ENCODE peak calls at places on chromosomes 3 and 15, in eight cellular contexts. M is CD8-positive, alpha-beta T cell; T is uterus; O is GM23338; P is mammary epithelial cell; G is lung; D is HCT116; E is H1. A is an unnamed sample. For H3K27me3 and H3K4me1, the result is how much of the 10 kb centered on the place peaks cover.

GRCh38 chr3:184015381-184016019 is 2.2 kb downstream of the ABCC5 start:
- DNase-seq in M (no peak), T (no peak), O (no peak), P (no peak), G (no peak), D (no peak), E (no peak), A (peak)

GRCh38 chr3:197505796-197506553 is 49.8 kb downstream of the BDH1 start:
- DNase-seq in M (no peak), T (no peak), O (no peak), P (no peak), G (no peak), D (no peak), E (no peak), A (no peak)

GRCh38 chr3:53223025-53223424 is 32.8 kb downstream of the TKT start:
- DNase-seq in M (no peak), T (no peak), O (no peak), P (no peak), G (no peak), D (no peak), E (peak), A (no peak)

GRCh38 chr3:133662256-133662773 is 574 bp upstream of the TOPBP1 start:
- DNase-seq in M (peak), T (no peak), O (peak), P (peak), G (no peak), D (no peak), E (no peak), A (no peak)

GRCh38 chr3:197599089-197599765 is 43.5 kb upstream of the BDH1 start:
- DNase-seq in M (peak), T (peak), O (peak), P (peak), G (peak), D (peak), E (peak), A (peak)

GRCh38 chr15:65286069-65286703 is 497 bp downstream of the PARP16 start:
- DNase-seq in M (no peak), T (no peak), O (peak), P (peak), G (peak), D (no peak), E (peak), A (peak)

GRCh38 chr3:52123106-52123708 is 31.0 kb downstream of the POC1A start:
- DNase-seq in M (peak), T (peak), O (peak), P (peak), G (peak), D (peak), E (peak), A (peak)

GRCh38 chr15:90552162-90552928 is 22.6 kb downstream of the CRTC3 start:
- DNase-seq in M (no peak), T (no peak), O (no peak), P (no peak), G (no peak), D (no peak), E (no peak), A (no peak)

GRCh38 chr15:66714543-66714981 is 12.5 kb downstream of the SMAD6 start:
- DNase-seq in M (no peak), T (no peak), O (no peak), P (no peak), G (no peak), D (no peak), E (no peak), A (no peak)

GRCh38 chr15:39934415-39935044 is 615 bp downstream of the EIF2AK4 start:
- DNase-seq in M (no peak), T (no peak), O (no peak), P (peak), G (no peak), D (no peak), E (no peak), A (no peak)

GRCh38 chr15:101446527-101447167 is 42.9 kb downstream of the PCSK6 start:
- DNase-seq in M (no peak), T (no peak), O (no peak), P (no peak), G (no peak), D (no peak), E (no peak), A (no peak)

GRCh38 chr3:10366681-10367101 is 45.8 kb upstream of the SEC13 start:
- DNase-seq in M (no peak), T (no peak), O (peak), P (peak), G (no peak), D (peak), E (no peak), A (no peak)

GRCh38 chr3:188106898-188107684 is 46.9 kb upstream of the LPP start:
- DNase-seq in M (no peak), T (no peak), O (peak), P (no peak), G (no peak), D (no peak), E (peak), A (no peak)

GRCh38 chr3:130737622-130738021 is 9.0 kb downstream of the PIK3R4 start:
- DNase-seq in M (no peak), T (no peak), O (no peak), P (no peak), G (no peak), D (no peak), E (no peak), A (no peak)

GRCh38 chr3:119356646-119357045 is 62.5 kb downstream of the ARHGAP31 start:
- DNase-seq in M (no peak), T (no peak), O (no peak), P (no peak), G (no peak), D (no peak), E (no peak), A (no peak)

GRCh38 chr3:110261141-110261540 is 810.5 kb upstream of the NECTIN3 start:
- DNase-seq in M (no peak), T (no peak), O (no peak), P (no peak), G (no peak), D (no peak), E (no peak), A (no peak)

GRCh38 chr15:96359772-96360498 is 29.4 kb downstream of the NR2F2 start:
- DNase-seq in M (no peak), T (peak), O (peak), P (no peak), G (no peak), D (no peak), E (peak), A (no peak)

GRCh38 chr3:164533275-164533674 is 545.0 kb downstream of the SI start:
- DNase-seq in M (no peak), T (no peak), O (no peak), P (no peak), G (no peak), D (no peak), E (no peak), A (no peak)

GRCh38 chr3:164537485-164537884 is 540.8 kb downstream of the SI start:
- DNase-seq in M (no peak), T (no peak), O (no peak), P (no peak), G (no peak), D (no peak), E (no peak), A (no peak)

GRCh38 chr3:164539215-164539614 is 539.1 kb downstream of the SI start:
- DNase-seq in M (no peak), T (no peak), O (no peak), P (no peak), G (no peak), D (no peak), E (no peak), A (no peak)
- TF ChIP-seq CTCF in M (no peak), T (no peak), O (no peak), P (no peak), G (no peak), D (no peak), E (no peak), A (no peak)

DNA sequence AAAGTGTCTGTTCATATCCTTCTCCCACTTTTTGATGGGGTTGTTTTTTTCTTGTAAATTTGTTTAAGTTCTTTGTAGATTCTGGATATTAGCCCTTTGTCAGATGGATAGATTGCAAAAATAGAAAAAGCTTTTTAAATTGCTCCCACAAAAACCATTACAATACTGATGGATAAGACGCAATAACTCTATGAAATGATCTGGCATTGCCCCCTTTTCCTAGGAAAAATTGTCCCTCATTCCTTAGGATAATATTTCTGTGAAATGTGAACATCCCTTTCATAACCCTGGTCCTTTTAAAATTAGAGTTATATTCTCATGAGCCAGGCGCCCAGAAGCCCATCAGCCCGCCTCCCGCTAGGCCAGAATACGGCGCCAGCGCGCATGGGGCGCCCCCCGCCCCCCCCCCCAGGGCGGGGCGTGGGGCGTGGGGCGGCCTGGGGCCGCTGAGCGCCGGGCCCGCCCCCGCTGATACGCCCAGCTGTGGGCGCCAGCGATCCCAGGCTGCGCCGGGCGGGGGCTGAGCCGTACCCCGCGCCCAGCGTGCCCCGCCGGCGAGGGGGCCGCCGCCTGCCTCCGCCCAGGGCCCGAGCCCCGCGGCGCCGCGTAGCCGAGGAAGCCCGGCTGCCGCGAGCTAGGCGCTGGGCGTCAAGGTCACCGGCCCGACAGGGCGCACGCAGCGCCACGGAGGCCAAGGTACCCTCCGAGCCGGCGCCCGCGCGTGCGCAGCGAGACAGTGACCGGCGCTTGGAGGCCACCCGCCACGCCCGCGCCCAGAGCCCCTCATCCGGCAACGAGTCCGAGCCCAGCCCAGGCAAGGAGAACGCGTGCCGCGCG is 11.1 kb upstream of the ROPN1B start:
- DNase-seq in M (no peak), T (no peak), O (peak), P (no peak), G (no peak), D (no peak), E (no peak), A (no peak)
- H3K27me3 ChIP-seq in M (under half), T (under half), O (under half), P (under half), G (under half), D (under half), E (under half), A (under half)

GRCh38 chr15:63493451-63493850 is 10.9 kb upstream of the USP3 start:
- DNase-seq in M (no peak), T (no peak), O (no peak), P (no peak), G (no peak), D (no peak), E (no peak), A (no peak)

GRCh38 chr15:63497642-63498100 is 6.7 kb upstream of the USP3 start:
- DNase-seq in M (peak), T (no peak), O (no peak), P (no peak), G (peak), D (no peak), E (no peak), A (no peak)

GRCh38 chr15:63494406-63494805 is 10.0 kb upstream of the USP3 start:
- DNase-seq in M (no peak), T (no peak), O (no peak), P (no peak), G (no peak), D (no peak), E (no peak), A (no peak)

GRCh38 chr15:63495343-63495742 is 9.1 kb upstream of the USP3 start:
- DNase-seq in M (no peak), T (no peak), O (no peak), P (no peak), G (no peak), D (no peak), E (no peak), A (no peak)

DNA sequence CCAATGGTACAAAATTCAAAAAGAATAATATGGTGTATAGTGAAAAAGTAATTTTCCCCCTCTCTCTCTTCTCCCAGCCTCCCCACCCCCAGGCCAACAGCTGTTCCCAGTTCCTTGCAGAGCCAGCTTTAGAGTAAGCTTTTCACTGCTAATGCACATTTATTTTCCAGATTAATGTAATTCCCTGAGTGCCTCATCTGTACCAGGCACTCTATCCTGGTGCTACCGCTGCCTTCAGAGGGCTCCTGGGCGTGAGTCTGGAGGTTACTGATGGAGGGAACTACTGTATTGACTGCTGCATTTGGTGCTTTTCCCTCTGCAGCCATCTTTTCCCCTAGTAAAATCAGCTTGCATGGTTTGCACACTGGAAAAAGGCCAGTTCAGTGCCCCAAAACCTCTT is 8.6 kb upstream of the USP3 start:
- DNase-seq in M (no peak), T (no peak), O (no peak), P (no peak), G (no peak), D (no peak), E (no peak), A (no peak)
- H3K4me1 ChIP-seq in M (half or more), T (under half), O (half or more), P (under half), G (under half), D (under half), E (under half), A (under half)

GRCh38 chr15:26974120-26974780 is 3.3 kb downstream of the GABRG3 start:
- DNase-seq in M (no peak), T (no peak), O (peak), P (no peak), G (no peak), D (no peak), E (peak), A (no peak)
- TF ChIP-seq CTCF in M (no peak), T (no peak), O (peak), P (peak), G (no peak), D (peak), E (peak), A (no peak)

GRCh38 chr15:98724495-98724894 is 76.2 kb downstream of the IGF1R start:
- DNase-seq in M (no peak), T (no peak), O (no peak), P (no peak), G (no peak), D (no peak), E (no peak), A (no peak)
- H3K27me3 ChIP-seq in M (under half), T (under half), O (under half), P (under half), G (under half), D (under half), E (under half), A (under half)

GRCh38 chr3:127699098-127699945 is 26.6 kb downstream of the ABTB1 start:
- DNase-seq in M (no peak), T (no peak), O (no peak), P (no peak), G (no peak), D (no peak), E (no peak), A (no peak)
- H3K4me1 ChIP-seq in M (under half), T (under half), O (under half), P (under half), G (under half), D (under half), E (under half), A (half or more)

GRCh38 chr3:72892870-72893269 is 5.0 kb downstream of the GXYLT2 start:
- DNase-seq in M (no peak), T (no peak), O (peak), P (no peak), G (no peak), D (no peak), E (peak), A (no peak)
- TF ChIP-seq CTCF in M (no peak), T (no peak), O (peak), P (peak), G (no peak), D (peak), E (peak), A (peak)

A was measured in heart right ventricle.